ENCODE peak calls at places on chromosomes 2 and 18, in nine cellular contexts. Z is vagina, N is tibial nerve, K is fibroblast of lung, E is tibial artery, I is stomach, O is thoracic aorta, V is PC-3, J is upper lobe of right lung. T is an unnamed sample. For H3K4me1, the result is how much of the 10 kb centered on the place peaks cover.

GRCh38 chr2:119308793-119309330 is 57.8 kb downstream of the C2orf76 start:
- DNase-seq in K (no peak), O (no peak), J (no peak), E (no peak), Z (no peak), V (no peak), I (no peak), N (no peak), T (no peak)

GRCh38 chr2:12262681-12263436 is 453.9 kb upstream of the TRIB2 start:
- DNase-seq in I (no peak), J (no peak), O (no peak), E (no peak), N (no peak), Z (no peak), V (no peak), K (peak), T (no peak)

GRCh38 chr2:37324536-37324785 is 172 bp downstream of the PRKD3 start:
- DNase-seq in K (peak), E (peak), I (no peak), J (peak), N (peak), Z (no peak), V (no peak), O (peak), T (no peak)

GRCh38 chr2:60728855-60729254 is 27.2 kb upstream of the PAPOLG start:
- DNase-seq in I (no peak), O (no peak), N (no peak), K (no peak), E (no peak), J (no peak), V (no peak), Z (no peak), T (no peak)

GRCh38 chr18:50982802-50983179 is 15.0 kb downstream of the ELAC1 start:
- DNase-seq in O (no peak), N (no peak), K (peak), V (no peak), Z (no peak), J (no peak), E (no peak), I (no peak), T (no peak)

GRCh38 chr2:185782223-185782769 is 43.7 kb downstream of the FSIP2 start:
- DNase-seq in E (no peak), K (no peak), O (no peak), I (no peak), V (no peak), Z (no peak), J (no peak), N (no peak), T (peak)

GRCh38 chr18:36035253-36035652 is 32.1 kb downstream of the RPRD1A start:
- DNase-seq in E (no peak), N (no peak), O (no peak), K (peak), Z (no peak), J (no peak), I (no peak), V (no peak), T (no peak)

GRCh38 chr2:232893834-232894233 is 23.8 kb downstream of the SNORC start:
- DNase-seq in V (no peak), O (no peak), K (no peak), N (no peak), E (peak), I (peak), Z (no peak), J (no peak), T (no peak)

GRCh38 chr2:61262699-61263098 is 100.7 kb downstream of the C2orf74 start:
- DNase-seq in Z (no peak), N (no peak), J (no peak), I (no peak), K (peak), V (peak), O (no peak), E (no peak), T (no peak)

GRCh38 chr2:25131253-25131566 is 37.2 kb downstream of the POMC start:
- DNase-seq in I (no peak), Z (no peak), V (no peak), J (no peak), O (no peak), N (no peak), K (no peak), E (no peak), T (no peak)

GRCh38 chr18:9708057-9708881 is at the start of gene RAB31:
- DNase-seq in Z (no peak), J (peak), I (peak), O (peak), V (peak), K (peak), N (peak), E (peak), T (peak)

GRCh38 chr2:231951452-231951851 is 10.1 kb upstream of the DIS3L2 start:
- DNase-seq in O (no peak), E (no peak), J (no peak), K (no peak), N (no peak), I (no peak), V (no peak), Z (no peak), T (no peak)

GRCh38 chr18:8876887-8877286 is 171.5 kb downstream of the MTCL1 start:
- DNase-seq in V (peak), Z (no peak), K (no peak), O (no peak), I (no peak), J (no peak), N (no peak), E (no peak), T (no peak)

GRCh38 chr2:85756822-85757435 is 3.1 kb downstream of the ATOH8 start:
- DNase-seq in N (no peak), J (no peak), E (no peak), V (no peak), O (no peak), K (no peak), Z (no peak), I (peak), T (peak)

GRCh38 chr2:85758361-85759256 is 4.8 kb downstream of the ATOH8 start:
- DNase-seq in O (no peak), K (no peak), V (no peak), I (peak), E (peak), J (no peak), Z (no peak), N (no peak), T (no peak)

GRCh38 chr2:85756195-85756594 is 2.4 kb downstream of the ATOH8 start:
- DNase-seq in V (no peak), E (peak), N (no peak), Z (no peak), I (no peak), J (peak), K (no peak), O (no peak), T (no peak)

GRCh38 chr2:85759257-85759613 is 5.4 kb downstream of the ATOH8 start:
- DNase-seq in I (no peak), Z (no peak), O (no peak), E (no peak), N (no peak), J (no peak), K (no peak), V (no peak), T (no peak)

GRCh38 chr2:85757860-85758259 is 4.1 kb downstream of the ATOH8 start:
- DNase-seq in Z (no peak), I (no peak), K (no peak), N (no peak), J (no peak), E (no peak), V (no peak), O (no peak), T (no peak)
- H3K4me1 ChIP-seq in Z (half or more), I (half or more), K (under half), N (under half), J (half or more), E (half or more), V (under half), O (half or more), T (under half)

GRCh38 chr18:75212626-75213110 is 2.1 kb downstream of the TSHZ1 start:
- DNase-seq in O (no peak), V (no peak), E (no peak), I (no peak), Z (peak), N (no peak), K (no peak), J (no peak), T (no peak)
- H3K27ac ChIP-seq in O (no peak), V (no peak), E (peak), I (peak), Z (peak), N (peak), K (no peak), J (peak), T (no peak)

GRCh38 chr2:27220091-27220490 is 2.9 kb downstream of the CAD start:
- DNase-seq in V (no peak), K (no peak), E (no peak), J (peak), Z (no peak), O (no peak), I (no peak), N (no peak), T (no peak)
- H3K4me1 ChIP-seq in V (under half), K (under half), E (under half), J (under half), Z (under half), O (under half), I (under half), N (under half), T (under half)

DNA sequence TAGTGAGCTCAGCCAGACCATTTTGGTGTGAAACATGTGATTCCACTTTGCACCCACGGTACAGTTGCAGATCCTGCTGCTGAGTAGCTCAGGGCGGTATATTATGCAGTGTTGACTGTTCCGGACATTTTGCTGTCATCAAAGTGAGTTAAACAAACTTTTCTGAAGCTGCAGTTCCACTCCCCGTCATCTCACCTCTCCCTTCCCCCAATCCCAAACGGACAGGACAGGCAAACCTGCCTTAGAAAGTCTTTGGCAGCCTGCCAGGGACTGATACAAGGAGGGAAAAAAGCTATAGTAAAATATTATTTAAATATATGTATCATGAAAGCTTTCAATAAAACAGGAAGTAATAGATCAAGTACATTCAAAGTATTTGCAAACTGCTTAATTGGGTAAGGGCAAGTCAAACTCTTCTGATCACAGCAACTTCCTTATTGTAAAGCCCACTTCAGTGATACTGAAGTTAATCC is 35.5 kb upstream of the SP5 start:
- DNase-seq in E (no peak), Z (no peak), N (no peak), V (peak), K (no peak), J (no peak), I (no peak), O (no peak), T (peak)
- H3K27ac ChIP-seq in E (no peak), Z (peak), N (no peak), V (no peak), K (no peak), J (no peak), I (no peak), O (no peak), T (no peak)

GRCh38 chr2:1598041-1598710 is 146.1 kb downstream of the PXDN start:
- DNase-seq in E (peak), Z (no peak), K (no peak), V (no peak), O (no peak), J (peak), N (no peak), I (no peak), T (no peak)
- H3K4me1 ChIP-seq in E (under half), Z (under half), K (under half), V (under half), O (under half), J (under half), N (under half), I (under half), T (under half)

GRCh38 chr2:165682546-165682945 is 111.5 kb downstream of the GALNT3 start:
- DNase-seq in V (no peak), I (no peak), J (no peak), O (no peak), K (no peak), N (no peak), Z (no peak), E (no peak), T (no peak)
- H3K27ac ChIP-seq in V (no peak), I (no peak), J (no peak), O (peak), K (no peak), N (no peak), Z (peak), E (peak), T (no peak)

GRCh38 chr2:8312221-8312620 is 369.6 kb upstream of the ID2 start:
- DNase-seq in I (no peak), K (no peak), E (no peak), J (no peak), N (no peak), O (no peak), V (no peak), Z (peak), T (no peak)
- H3K4me1 ChIP-seq in I (under half), K (under half), E (under half), J (under half), N (under half), O (under half), V (under half), Z (under half), T (under half)

DNA sequence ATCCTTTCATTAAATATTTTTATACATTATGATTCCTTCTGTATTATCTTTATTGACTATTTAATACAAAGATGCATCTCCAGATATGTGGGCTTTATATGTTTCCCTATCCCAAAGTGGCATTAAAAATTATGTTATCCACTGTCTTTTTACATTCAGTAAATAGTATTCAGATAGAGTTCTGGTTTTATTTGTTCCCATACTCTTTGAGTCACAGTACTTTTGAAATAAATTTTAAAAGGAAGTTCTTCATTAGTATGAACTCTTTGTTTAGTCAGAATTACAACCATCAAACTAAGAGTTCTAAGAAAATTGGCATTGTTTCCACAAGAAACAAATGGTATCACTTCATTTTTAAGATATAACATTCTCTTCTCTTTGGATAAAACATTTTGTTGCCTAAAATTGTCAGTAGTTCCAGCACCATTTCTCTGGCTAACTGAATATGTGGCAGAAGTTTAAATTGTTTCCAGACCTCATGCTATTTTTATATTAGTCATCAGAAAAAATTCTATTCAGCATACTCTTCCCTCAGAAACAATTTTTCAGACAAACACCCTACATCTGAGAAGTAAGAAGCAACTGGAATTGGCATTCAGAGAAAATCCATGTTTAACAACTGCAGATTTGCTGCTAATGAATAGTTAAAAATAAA is 88.5 kb upstream of the COL5A2 start:
- DNase-seq in J (no peak), Z (no peak), K (peak), N (no peak), V (peak), I (no peak), O (no peak), E (no peak), T (no peak)
- H3K27ac ChIP-seq in J (no peak), Z (peak), K (peak), N (no peak), V (peak), I (no peak), O (no peak), E (peak), T (no peak)

T was measured in small intestine.